ENCODE peak calls at places on chromosomes 1 and 21, in four cellular contexts. One of them, this sample, is unnamed.
A peak's percentile ranks its signal among the peaks of the same experiment; 100 is the strongest.

GRCh38 chr1:5915587-5916571 is 76.3 kb downstream of the NPHP4 start:
- DNase-seq in H1: no peak
- DNase-seq in A549: peak; percentile 25
- DNase-seq in K562: peak; percentile 58
- DNase-seq in this sample: peak; percentile 30

GRCh38 chr1:27321813-27322568 is at the start of gene TMEM222:
- DNase-seq in H1: peak; percentile 88
- DNase-seq in A549: peak; percentile 95
- DNase-seq in K562: peak; percentile 98
- DNase-seq in this sample: peak; percentile 92

GRCh38 chr1:230958370-230958769 is 20.3 kb downstream of the TTC13 start:
- DNase-seq in H1: no peak
- DNase-seq in A549: no peak
- DNase-seq in K562: no peak
- DNase-seq in this sample: no peak

GRCh38 chr1:155003766-155004351 is 1.3 kb downstream of the ZBTB7B start:
- DNase-seq in H1: no peak
- DNase-seq in A549: no peak
- DNase-seq in K562: peak; percentile 75
- DNase-seq in this sample: peak; percentile 70

GRCh38 chr1:4693316-4693715 is 38.9 kb downstream of the AJAP1 start:
- DNase-seq in H1: no peak
- DNase-seq in A549: no peak
- DNase-seq in K562: no peak
- DNase-seq in this sample: no peak

GRCh38 chr1:61472876-61473275 is 252.1 kb downstream of the TM2D1 start:
- DNase-seq in H1: no peak
- DNase-seq in A549: no peak
- DNase-seq in K562: no peak
- DNase-seq in this sample: no peak

GRCh38 chr1:243596441-243597183 is 253.4 kb downstream of the AKT3 start:
- DNase-seq in H1: no peak
- DNase-seq in A549: no peak
- DNase-seq in K562: no peak
- DNase-seq in this sample: no peak

GRCh38 chr1:194055545-194055944 is 869.1 kb upstream of the B3GALT2 start:
- DNase-seq in H1: no peak
- DNase-seq in A549: no peak
- DNase-seq in K562: no peak
- DNase-seq in this sample: no peak

GRCh38 chr1:116861137-116861536 is 48.6 kb upstream of the PTGFRN start:
- DNase-seq in H1: no peak
- DNase-seq in A549: no peak
- DNase-seq in K562: no peak
- DNase-seq in this sample: no peak

GRCh38 chr1:112618114-112618720 is 724 bp downstream of the ST7L start:
- DNase-seq in H1: no peak
- DNase-seq in A549: no peak
- DNase-seq in K562: peak; percentile 29
- DNase-seq in this sample: no peak

GRCh38 chr1:205003358-205004145 is 39.5 kb upstream of the CNTN2 start:
- DNase-seq in H1: no peak
- DNase-seq in A549: no peak
- DNase-seq in K562: no peak
- DNase-seq in this sample: no peak

GRCh38 chr1:25692560-25692959 is 76.0 kb downstream of the MAN1C1 start:
- DNase-seq in H1: no peak
- DNase-seq in A549: peak; percentile 25
- DNase-seq in K562: peak; percentile 70
- DNase-seq in this sample: no peak

GRCh38 chr1:28756846-28757245 is 20.1 kb downstream of the YTHDF2 start:
- DNase-seq in H1: no peak
- DNase-seq in A549: no peak
- DNase-seq in K562: no peak
- DNase-seq in this sample: no peak

GRCh38 chr1:162660598-162660997 is 28.3 kb downstream of the DDR2 start:
- DNase-seq in H1: no peak
- DNase-seq in A549: no peak
- DNase-seq in K562: no peak
- DNase-seq in this sample: no peak

GRCh38 chr1:40780678-40781613 is 2.6 kb upstream of the KCNQ4 start:
- DNase-seq in H1: no peak
- DNase-seq in A549: no peak
- DNase-seq in K562: no peak
- DNase-seq in this sample: no peak

GRCh38 chr1:51926171-51926812 is 47.8 kb upstream of the NRDC start:
- DNase-seq in H1: no peak
- DNase-seq in A549: no peak
- DNase-seq in K562: peak; percentile 39
- DNase-seq in this sample: no peak

GRCh38 chr1:29282924-29283803 is 46.8 kb downstream of the PTPRU start:
- DNase-seq in H1: peak; percentile 98
- DNase-seq in A549: peak; percentile 64
- DNase-seq in K562: peak; percentile 99
- DNase-seq in this sample: peak; percentile 17

GRCh38 chr1:147167361-147167760 is 4.9 kb downstream of the PRKAB2 start:
- DNase-seq in H1: no peak
- DNase-seq in A549: peak; percentile 28
- DNase-seq in K562: no peak
- DNase-seq in this sample: peak; percentile 24

GRCh38 chr1:226990133-226990716 is 50.1 kb downstream of the COQ8A start:
- DNase-seq in H1: no peak
- DNase-seq in A549: no peak
- DNase-seq in K562: peak; percentile 85
- DNase-seq in this sample: peak; percentile 28

GRCh38 chr1:51415963-51416362 is 85.6 kb upstream of the TTC39A start:
- DNase-seq in H1: no peak
- DNase-seq in A549: no peak
- DNase-seq in K562: no peak
- DNase-seq in this sample: no peak

GRCh38 chr1:171460018-171460585 is 25.2 kb upstream of the PRRC2C start:
- DNase-seq in H1: no peak
- DNase-seq in A549: no peak
- DNase-seq in K562: no peak
- DNase-seq in this sample: no peak

GRCh38 chr1:41724248-41724647 is 194.5 kb downstream of the HIVEP3 start:
- DNase-seq in H1: no peak
- DNase-seq in A549: no peak
- DNase-seq in K562: no peak
- DNase-seq in this sample: no peak

GRCh38 chr21:35375115-35375514 is 326.0 kb upstream of the RUNX1 start:
- DNase-seq in H1: no peak
- DNase-seq in A549: no peak
- DNase-seq in K562: no peak
- DNase-seq in this sample: no peak

GRCh38 chr1:7294636-7295035 is 476.5 kb upstream of the VAMP3 start:
- DNase-seq in H1: no peak
- DNase-seq in A549: no peak
- DNase-seq in K562: no peak
- DNase-seq in this sample: no peak

GRCh38 chr1:53562256-53562982 is 103.2 kb downstream of the DMRTB1 start:
- DNase-seq in H1: no peak
- DNase-seq in A549: no peak
- DNase-seq in K562: no peak
- DNase-seq in this sample: no peak

GRCh38 chr1:41811978-41812852 is 106.5 kb downstream of the HIVEP3 start:
- DNase-seq in H1: peak; percentile 50
- DNase-seq in A549: peak; percentile 60
- DNase-seq in K562: peak; percentile 70
- DNase-seq in this sample: peak; percentile 14

GRCh38 chr1:165352442-165353293 is 3.8 kb downstream of the LMX1A start:
- DNase-seq in H1: no peak
- DNase-seq in A549: no peak
- DNase-seq in K562: no peak
- DNase-seq in this sample: no peak

GRCh38 chr1:11541956-11542355 is 63.0 kb downstream of the DISP3 start:
- DNase-seq in H1: no peak
- DNase-seq in A549: no peak
- DNase-seq in K562: no peak
- DNase-seq in this sample: no peak

GRCh38 chr1:111399792-111400610 is 27.5 kb downstream of the OVGP1 start:
- DNase-seq in H1: no peak
- DNase-seq in A549: peak; percentile 18
- DNase-seq in K562: peak; percentile 55
- DNase-seq in this sample: peak; percentile 40

GRCh38 chr21:45887788-45888187 is 93.8 kb upstream of the COL6A1 start:
- DNase-seq in H1: no peak
- DNase-seq in A549: no peak
- DNase-seq in K562: no peak
- DNase-seq in this sample: no peak

GRCh38 chr1:44485933-44486475 is 80.9 kb downstream of the RNF220 start:
- DNase-seq in H1: no peak
- DNase-seq in A549: no peak
- DNase-seq in K562: peak; percentile 45
- DNase-seq in this sample: no peak

GRCh38 chr1:44483089-44483488 is 78.0 kb downstream of the RNF220 start:
- DNase-seq in H1: no peak
- DNase-seq in A549: no peak
- DNase-seq in K562: no peak
- DNase-seq in this sample: no peak

GRCh38 chr1:44481701-44482100 is 76.6 kb downstream of the RNF220 start:
- DNase-seq in H1: no peak
- DNase-seq in A549: no peak
- DNase-seq in K562: no peak
- DNase-seq in this sample: no peak

GRCh38 chr1:44485229-44485932 is 80.3 kb downstream of the RNF220 start:
- DNase-seq in H1: no peak
- DNase-seq in A549: no peak
- DNase-seq in K562: peak; percentile 87
- DNase-seq in this sample: no peak

GRCh38 chr1:44484155-44484688 is 79.2 kb downstream of the RNF220 start:
- DNase-seq in H1: peak; percentile 41
- DNase-seq in A549: no peak
- DNase-seq in K562: no peak
- DNase-seq in this sample: peak; percentile 12
- TF ChIP-seq PHF8 in H1: no peak
- TF ChIP-seq PHF8 in A549: no peak
- TF ChIP-seq PHF8 in K562: no peak
- TF ChIP-seq PHF8 in this sample: no peak

GRCh38 chr1:16978589-16979474 is 1.6 kb downstream of the MFAP2 start:
- DNase-seq in H1: no peak
- DNase-seq in A549: no peak
- DNase-seq in K562: no peak
- DNase-seq in this sample: no peak
- TF ChIP-seq PHF8 in H1: no peak
- TF ChIP-seq PHF8 in A549: no peak
- TF ChIP-seq PHF8 in K562: no peak
- TF ChIP-seq PHF8 in this sample: no peak

GRCh38 chr1:84689514-84690396 is 506 bp downstream of the SSX2IP start:
- DNase-seq in H1: no peak
- DNase-seq in A549: peak; percentile 18
- DNase-seq in K562: peak; percentile 37
- DNase-seq in this sample: peak; percentile 35
- TF ChIP-seq PHF8 in H1: peak; percentile 81
- TF ChIP-seq PHF8 in A549: no peak
- TF ChIP-seq PHF8 in K562: peak; percentile 53
- TF ChIP-seq PHF8 in this sample: no peak

GRCh38 chr1:31936278-31936965 is 1.7 kb downstream of the PTP4A2 start:
- DNase-seq in H1: no peak
- DNase-seq in A549: no peak
- DNase-seq in K562: no peak
- DNase-seq in this sample: no peak

GRCh38 chr1:31934251-31934650 is 3.9 kb downstream of the PTP4A2 start:
- DNase-seq in H1: no peak
- DNase-seq in A549: no peak
- DNase-seq in K562: no peak
- DNase-seq in this sample: no peak

GRCh38 chr1:31936966-31937299 is 1.2 kb downstream of the PTP4A2 start:
- DNase-seq in H1: no peak
- DNase-seq in A549: no peak
- DNase-seq in K562: no peak
- DNase-seq in this sample: no peak

GRCh38 chr1:31932491-31933316 is 5.5 kb downstream of the PTP4A2 start:
- DNase-seq in H1: no peak
- DNase-seq in A549: no peak
- DNase-seq in K562: no peak
- DNase-seq in this sample: peak; percentile 69

GRCh38 chr1:31934706-31935629 is 3.2 kb downstream of the PTP4A2 start:
- DNase-seq in H1: no peak
- DNase-seq in A549: no peak
- DNase-seq in K562: peak; percentile 30
- DNase-seq in this sample: no peak
- TF ChIP-seq PHF8 in H1: no peak
- TF ChIP-seq PHF8 in A549: no peak
- TF ChIP-seq PHF8 in K562: no peak
- TF ChIP-seq PHF8 in this sample: no peak

DNA sequence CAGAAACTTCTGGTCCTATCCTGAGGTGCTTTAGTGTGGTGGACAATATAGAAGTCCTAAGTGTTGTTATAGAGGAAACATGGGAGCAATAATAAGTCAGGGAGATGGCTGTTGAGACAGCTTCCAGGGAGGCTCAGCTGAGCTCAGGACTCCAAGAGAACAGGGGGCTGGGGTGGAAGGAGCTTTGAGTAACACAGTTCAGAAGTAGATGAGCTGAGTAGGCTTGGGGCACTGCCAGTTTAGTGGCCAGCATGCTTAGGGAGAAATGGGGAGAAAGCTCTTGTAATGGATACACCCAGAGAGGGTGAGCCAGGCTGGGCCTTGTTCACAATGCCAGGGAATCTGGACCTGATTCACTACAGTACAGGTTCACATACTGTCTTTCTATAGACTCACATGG is 201.6 kb downstream of the DAB1 start:
- DNase-seq in H1: no peak
- DNase-seq in A549: no peak
- DNase-seq in K562: no peak
- DNase-seq in this sample: no peak
- TF ChIP-seq PHF8 in H1: no peak
- TF ChIP-seq PHF8 in A549: no peak
- TF ChIP-seq PHF8 in K562: no peak
- TF ChIP-seq PHF8 in this sample: no peak

GRCh38 chr1:229094476-229095311 is 176.2 kb upstream of the RAB4A start:
- DNase-seq in H1: no peak
- DNase-seq in A549: no peak
- DNase-seq in K562: no peak
- DNase-seq in this sample: no peak
- TF ChIP-seq PHF8 in H1: no peak
- TF ChIP-seq PHF8 in A549: no peak
- TF ChIP-seq PHF8 in K562: no peak
- TF ChIP-seq PHF8 in this sample: no peak

This sample was measured in HepG2.